ENCODE peak calls at places on chromosomes 13 and 19, in seven cellular contexts. M, O, G, L, X, C and H are unnamed samples.

GRCh38 chr19:33438016-33438671 is 64.6 kb downstream of the CEBPG start:
- DNase-seq in L (no peak), C (no peak), X (no peak), O (peak; percentile 47), G (peak; percentile 46), M (no peak), H (no peak)

GRCh38 chr19:17235618-17236413 is 9.8 kb downstream of the OCEL1 start:
- DNase-seq in C (peak; percentile 84), O (peak; percentile 84), G (peak; percentile 83), X (peak; percentile 61), M (peak; percentile 80), L (peak; percentile 56), H (peak; percentile 64)

GRCh38 chr13:25330541-25330940 is 29.1 kb downstream of the NUP58 start:
- DNase-seq in O (no peak), M (no peak), X (no peak), G (no peak), L (no peak), C (no peak), H (no peak)

GRCh38 chr13:111662451-111662850 is 342.0 kb downstream of the TEX29 start:
- DNase-seq in C (no peak), L (no peak), G (no peak), X (no peak), O (no peak), M (no peak), H (no peak)

GRCh38 chr13:39612023-39612637 is 9.1 kb upstream of the LHFPL6 start:
- DNase-seq in C (peak; percentile 92), L (peak; percentile 19), X (peak; percentile 38), M (peak; percentile 91), G (peak; percentile 75), O (no peak), H (peak; percentile 54)

GRCh38 chr13:33262069-33262487 is 23.5 kb downstream of the STARD13 start:
- DNase-seq in C (no peak), M (no peak), G (no peak), L (no peak), X (no peak), O (no peak), H (no peak)

GRCh38 chr19:42051166-42052115 is 18.6 kb downstream of the GRIK5 start:
- DNase-seq in X (no peak), L (no peak), G (no peak), M (no peak), O (no peak), C (no peak), H (no peak)

GRCh38 chr19:42409477-42409876 is 17.7 kb downstream of the LIPE start:
- DNase-seq in X (no peak), L (no peak), M (no peak), C (no peak), G (no peak), O (no peak), H (no peak)

GRCh38 chr13:46530084-46530935 is 22.7 kb upstream of the LRCH1 start:
- DNase-seq in X (no peak), L (no peak), G (no peak), O (no peak), C (peak; percentile 65), M (no peak), H (no peak)

GRCh38 chr13:66492479-66492878 is 737.7 kb downstream of the PCDH9 start:
- DNase-seq in G (no peak), X (no peak), M (no peak), O (no peak), C (no peak), L (no peak), H (no peak)

GRCh38 chr13:104796581-104796980 is 1730.4 kb upstream of the SLC10A2 start:
- DNase-seq in G (no peak), M (no peak), C (no peak), L (no peak), O (no peak), X (no peak), H (no peak)

GRCh38 chr19:34365463-34366401 is 736 bp downstream of the GPI start:
- DNase-seq in C (peak; percentile 60), M (peak; percentile 51), O (peak; percentile 68), L (no peak), X (no peak), G (peak; percentile 54), H (no peak)

GRCh38 chr13:39273953-39274352 is 235.7 kb downstream of the NHLRC3 start:
- DNase-seq in M (peak; percentile 72), O (no peak), C (peak; percentile 26), G (peak; percentile 26), X (no peak), L (no peak), H (no peak)

GRCh38 chr19:45771331-45771933 is 2.4 kb upstream of the SIX5 start:
- DNase-seq in X (no peak), M (no peak), O (peak; percentile 77), C (no peak), L (no peak), G (peak; percentile 27), H (no peak)

GRCh38 chr19:48249502-48250014 is 6.2 kb downstream of the CARD8 start:
- DNase-seq in O (no peak), G (peak; percentile 11), L (peak; percentile 52), X (peak; percentile 55), M (no peak), C (no peak), H (peak; percentile 58)

GRCh38 chr13:103140001-103140671 is 73.9 kb upstream of the SLC10A2 start:
- DNase-seq in O (no peak), X (no peak), C (peak; percentile 59), M (no peak), G (no peak), L (no peak), H (no peak)

GRCh38 chr19:4120531-4120930 is 3.4 kb downstream of the MAP2K2 start:
- DNase-seq in C (peak; percentile 30), G (no peak), X (no peak), L (no peak), M (no peak), O (no peak), H (no peak)

GRCh38 chr13:20769091-20769490 is 4.7 kb downstream of the EEF1AKMT1 start:
- DNase-seq in M (no peak), X (no peak), O (no peak), C (no peak), G (no peak), L (no peak), H (no peak)

GRCh38 chr19:47663911-47664771 is 49.1 kb upstream of the EHD2 start:
- DNase-seq in X (no peak), G (peak; percentile 36), C (peak; percentile 98), O (no peak), M (peak; percentile 51), L (no peak), H (no peak)

GRCh38 chr13:111282425-111282824 is 38.0 kb upstream of the TEX29 start:
- DNase-seq in L (no peak), M (no peak), C (no peak), X (no peak), G (no peak), O (no peak), H (no peak)

GRCh38 chr13:102260256-102260655 is 141.6 kb downstream of the FGF14 start:
- DNase-seq in C (no peak), M (no peak), O (no peak), X (no peak), L (no peak), G (no peak), H (no peak)

GRCh38 chr19:32642771-32643170 is 32.2 kb downstream of the ANKRD27 start:
- DNase-seq in L (peak; percentile 31), G (no peak), C (no peak), O (no peak), M (no peak), X (peak; percentile 25), H (peak; percentile 34)

GRCh38 chr13:97491452-97491851 is 57.5 kb downstream of the RAP2A start:
- DNase-seq in G (no peak), O (no peak), X (no peak), L (no peak), C (no peak), M (no peak), H (no peak)

GRCh38 chr13:110492299-110493160 is 69.0 kb downstream of the RAB20 start:
- DNase-seq in G (no peak), L (no peak), M (no peak), C (no peak), O (no peak), X (no peak), H (no peak)

GRCh38 chr19:35268546-35269424 is at the start of gene USF2:
- DNase-seq in X (peak; percentile 46), G (peak; percentile 81), L (peak; percentile 35), M (peak; percentile 65), C (peak; percentile 82), O (peak; percentile 84), H (peak; percentile 61)